ENCODE peak calls at places on chromosomes 4 and X, in nine cellular contexts. P, Q, A, X, D, H, Z, I and S are unnamed samples.

GRCh38 chrX:63250253-63250868 is 100.8 kb downstream of the SPIN4 start:
- DNase-seq in P (peak; percentile 17), Q (peak; percentile 33), A (peak; percentile 61), X (no peak), D (peak; percentile 44), H (peak; percentile 26), Z (peak; percentile 12), I (no peak), S (peak; percentile 19)

GRCh38 chr4:128332086-128332485 is 44.5 kb upstream of the PGRMC2 start:
- DNase-seq in P (no peak), Q (no peak), A (no peak), X (no peak), D (no peak), H (no peak), Z (no peak), I (no peak), S (no peak)

GRCh38 chr4:76585897-76586360 is 150.9 kb downstream of the SHROOM3 start:
- DNase-seq in P (peak; percentile 94), Q (peak; percentile 97), A (peak; percentile 7), X (peak; percentile 74), D (peak; percentile 73), H (peak; percentile 95), Z (no peak), I (peak; percentile 22), S (peak; percentile 95)

GRCh38 chr4:185332575-185333464 is 62.9 kb downstream of the LRP2BP start:
- DNase-seq in P (no peak), Q (no peak), A (peak; percentile 92), X (no peak), D (no peak), H (no peak), Z (no peak), I (no peak), S (no peak)

GRCh38 chr4:15961778-15962510 is 1.0 kb downstream of the FGFBP2 start:
- DNase-seq in P (no peak), Q (no peak), A (no peak), X (no peak), D (no peak), H (no peak), Z (no peak), I (no peak), S (no peak)

GRCh38 chr4:190121759-190122158 is 51.8 kb upstream of the DUX4 start:
- DNase-seq in P (no peak), Q (no peak), A (no peak), X (no peak), D (peak; percentile 20), H (peak; percentile 11), Z (no peak), I (no peak), S (no peak)

GRCh38 chrX:129997081-129997480 is 14.6 kb downstream of the BCORL1 start:
- DNase-seq in P (no peak), Q (no peak), A (no peak), X (no peak), D (no peak), H (no peak), Z (no peak), I (no peak), S (no peak)

GRCh38 chrX:46588263-46588662 is 14.7 kb downstream of the CHST7 start:
- DNase-seq in P (peak; percentile 20), Q (peak; percentile 3), A (no peak), X (no peak), D (peak; percentile 40), H (no peak), Z (no peak), I (peak; percentile 46), S (no peak)

GRCh38 chrX:68570598-68570997 is 71.7 kb downstream of the YIPF6 start:
- DNase-seq in P (no peak), Q (no peak), A (no peak), X (no peak), D (no peak), H (no peak), Z (no peak), I (no peak), S (no peak)

GRCh38 chr4:152100378-152101201 is 339.8 kb upstream of the GATB start:
- DNase-seq in P (peak; percentile 38), Q (peak; percentile 20), A (no peak), X (no peak), D (no peak), H (peak; percentile 37), Z (no peak), I (peak; percentile 80), S (no peak)

GRCh38 chrX:132217203-132218073 is 1.8 kb downstream of the RAP2C start:
- DNase-seq in P (peak; percentile 77), Q (peak; percentile 66), A (peak; percentile 77), X (peak; percentile 78), D (peak; percentile 75), H (peak; percentile 61), Z (peak; percentile 74), I (peak; percentile 78), S (peak; percentile 38)
- TF ChIP-seq POLR2A in P (peak; percentile 63), Q (peak; percentile 44), A (no peak), X (no peak), D (no peak), H (no peak), Z (peak; percentile 76), I (no peak), S (no peak)

DNA sequence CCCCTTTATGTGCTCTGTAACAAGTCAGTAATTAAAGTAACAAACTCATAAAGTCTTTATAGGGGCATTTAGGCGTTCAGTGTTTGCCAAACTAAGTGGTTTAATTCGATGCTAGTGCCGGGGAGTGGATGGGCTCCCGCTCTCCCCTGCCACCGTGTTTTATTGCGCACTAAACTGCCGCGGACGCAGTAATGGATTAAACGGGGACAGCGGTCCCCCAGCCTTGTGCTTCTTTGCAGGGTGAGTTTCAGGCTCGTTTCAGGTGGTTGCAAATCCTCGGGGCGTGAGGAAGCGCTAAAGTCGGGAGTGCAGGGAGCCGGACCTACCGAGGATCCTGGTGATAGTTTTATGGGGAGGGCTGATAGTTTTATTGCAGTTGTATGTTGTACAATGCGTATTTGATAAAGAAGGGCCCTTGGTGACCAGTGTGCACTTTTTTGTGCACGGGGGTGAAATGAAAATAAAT is 1.7 kb upstream of the PHOX2B start:
- DNase-seq in P (no peak), Q (no peak), A (no peak), X (no peak), D (no peak), H (no peak), Z (no peak), I (no peak), S (no peak)
- H3K27me3 ChIP-seq in P (peaks cover 98% of the 10 kb centered on the region), Q (peaks cover 67% of the 10 kb centered on the region), A (peaks cover 48% of the 10 kb centered on the region), X (peaks cover 97% of the 10 kb centered on the region), D (no peaks in the 10 kb centered on the region), H (peaks cover 55% of the 10 kb centered on the region), Z (peaks cover 18% of the 10 kb centered on the region), I (no peaks in the 10 kb centered on the region), S (peaks cover 53% of the 10 kb centered on the region)

GRCh38 chrX:390459-390858 is 3.8 kb upstream of the PPP2R3B start:
- DNase-seq in P (no peak), Q (no peak), A (no peak), X (no peak), D (no peak), H (no peak), Z (no peak), I (no peak), S (no peak)

GRCh38 chrX:391717-392691 is 5.3 kb upstream of the PPP2R3B start:
- DNase-seq in P (no peak), Q (no peak), A (no peak), X (no peak), D (no peak), H (no peak), Z (no peak), I (no peak), S (no peak)

GRCh38 chrX:397575-397974 is 10.9 kb upstream of the PPP2R3B start:
- DNase-seq in P (no peak), Q (no peak), A (no peak), X (no peak), D (peak; percentile 49), H (no peak), Z (no peak), I (no peak), S (no peak)

GRCh38 chrX:400258-400657 is 13.6 kb upstream of the PPP2R3B start:
- DNase-seq in P (no peak), Q (no peak), A (no peak), X (no peak), D (no peak), H (no peak), Z (no peak), I (no peak), S (no peak)

GRCh38 chrX:394830-395229 is 8.1 kb upstream of the PPP2R3B start:
- DNase-seq in P (no peak), Q (no peak), A (no peak), X (no peak), D (no peak), H (no peak), Z (no peak), I (no peak), S (no peak)
- H3K27ac ChIP-seq in P (no peak overlapping the region), Q (no peak overlapping the region), A (no peak overlapping the region), X (no peak overlapping the region), D (no peak overlapping the region), H (no peak overlapping the region), Z (no peak overlapping the region), I (no peak overlapping the region), S (no peak overlapping the region)

GRCh38 chrX:12792711-12793110 is 1.5 kb downstream of the PRPS2 start:
- DNase-seq in P (no peak), Q (no peak), A (no peak), X (no peak), D (no peak), H (no peak), Z (no peak), I (no peak), S (no peak)

GRCh38 chrX:12789976-12790375 is 1.2 kb upstream of the PRPS2 start:
- DNase-seq in P (no peak), Q (no peak), A (no peak), X (no peak), D (no peak), H (no peak), Z (no peak), I (no peak), S (no peak)

GRCh38 chrX:12788645-12789044 is 2.6 kb upstream of the PRPS2 start:
- DNase-seq in P (no peak), Q (no peak), A (no peak), X (no peak), D (no peak), H (no peak), Z (no peak), I (no peak), S (no peak)

GRCh38 chrX:12790878-12791252 is 347 bp upstream of the PRPS2 start:
- DNase-seq in P (no peak), Q (no peak), A (no peak), X (no peak), D (no peak), H (no peak), Z (no peak), I (peak; percentile 20), S (no peak)

DNA sequence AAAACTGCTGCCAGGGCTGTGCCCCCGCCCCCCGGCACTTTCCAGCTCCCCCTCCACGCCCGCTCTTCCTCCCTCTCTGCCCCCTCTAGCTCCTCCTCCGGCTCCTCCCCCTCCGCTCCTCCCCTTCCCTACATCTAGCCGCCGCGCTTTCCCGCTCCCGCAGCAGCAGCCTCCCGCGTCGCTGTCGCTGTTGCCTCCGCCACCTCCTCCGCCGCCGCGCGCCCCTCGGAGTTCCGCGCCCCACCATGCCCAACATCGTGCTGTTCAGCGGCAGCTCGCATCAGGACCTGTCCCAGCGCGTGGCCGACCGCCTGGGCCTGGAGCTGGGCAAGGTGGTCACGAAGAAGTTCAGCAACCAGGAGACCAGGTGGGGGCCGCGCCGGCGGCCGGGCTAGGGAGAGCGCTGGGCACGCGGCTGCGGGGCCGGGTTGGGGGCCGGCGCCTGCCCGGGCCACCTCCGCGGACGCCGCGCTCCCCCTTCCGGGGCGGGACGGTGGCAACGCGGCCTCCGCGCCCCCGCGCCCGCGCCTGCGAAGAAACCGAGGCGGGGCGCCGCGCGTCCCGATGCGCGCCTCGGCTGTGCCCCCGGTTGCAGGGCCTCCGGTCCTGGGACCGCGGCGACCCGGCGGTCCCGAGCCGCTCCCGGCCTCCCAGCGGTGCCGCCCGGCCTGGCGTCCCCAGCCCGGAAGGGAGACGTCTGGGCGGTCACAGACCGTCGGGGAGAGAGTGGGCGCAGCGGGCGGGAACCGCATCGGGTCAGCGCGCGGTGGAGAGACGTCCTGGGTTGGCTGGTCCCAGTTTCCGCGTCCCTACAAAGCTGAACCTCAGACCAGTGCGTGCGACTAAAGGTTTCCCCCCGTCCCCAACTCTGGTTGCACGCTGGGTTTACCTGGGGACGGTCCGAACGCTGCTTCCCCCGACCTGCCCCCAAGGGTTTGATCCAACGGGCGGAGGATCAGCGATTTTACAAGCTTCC is at the start of gene PRPS2:
- DNase-seq in P (peak; percentile 79), Q (peak; percentile 48), A (peak; percentile 16), X (peak; percentile 80), D (peak; percentile 88), H (peak; percentile 69), Z (peak; percentile 89), I (peak; percentile 69), S (peak; percentile 57)
- TF ChIP-seq POLR2A in P (peak; percentile 42), Q (peak; percentile 58), A (no peak), X (peak; percentile 35), D (no peak), H (no peak), Z (peak; percentile 85), I (no peak), S (peak; percentile 57)